ENCODE peak calls at places on chromosome 17, in four cellular contexts. U is stimulated activated CD8-positive, alpha-beta memory T cell treated with anti-CD3 and anti-CD28 coated beads, Interleukin-12 subunit alpha, Interleukin-12 subunit beta, amount 100 ng/mL, for 4 hours; J is amygdala; Y is pancreas. B is an unnamed sample.

GRCh38 chr17:46813920-46814319 is 4.6 kb downstream of the WNT3 start:
- DNase-seq in U (no peak), J (no peak), Y (no peak), B (no peak)

GRCh38 chr17:9566067-9566466 is 9.6 kb downstream of the STX8 start:
- DNase-seq in U (no peak), J (no peak), Y (no peak), B (no peak)

GRCh38 chr17:80599546-80600305 is 55.1 kb downstream of the RPTOR start:
- DNase-seq in U (no peak), J (no peak), Y (no peak), B (peak; percentile 76)

GRCh38 chr17:5706835-5707234 is 122.5 kb upstream of the NLRP1 start:
- DNase-seq in U (peak; percentile 5), J (peak; percentile 51), Y (peak; percentile 25), B (peak; percentile 64)

GRCh38 chr17:31412511-31412910 is 21.0 kb downstream of the RAB11FIP4 start:
- DNase-seq in U (no peak), J (no peak), Y (no peak), B (no peak)

GRCh38 chr17:56596741-56597494 is 3.4 kb downstream of the NOG start:
- DNase-seq in U (no peak), J (no peak), Y (no peak), B (no peak)

GRCh38 chr17:81009124-81009523 is 17.5 kb downstream of the CHMP6 start:
- DNase-seq in U (no peak), J (no peak), Y (no peak), B (no peak)

GRCh38 chr17:80363518-80364090 is 51.4 kb upstream of the ENDOV start:
- DNase-seq in U (no peak), J (no peak), Y (peak; percentile 84), B (no peak)

GRCh38 chr17:78723001-78723796 is 58.9 kb downstream of the CYTH1 start:
- DNase-seq in U (no peak), J (peak; percentile 92), Y (no peak), B (no peak)

GRCh38 chr17:20263595-20263994 is 203.7 kb downstream of the LGALS9B start:
- DNase-seq in U (no peak), J (no peak), Y (no peak), B (no peak)

GRCh38 chr17:31433091-31433790 is 41.8 kb downstream of the RAB11FIP4 start:
- DNase-seq in U (peak; percentile 4), J (no peak), Y (no peak), B (no peak)

GRCh38 chr17:34458266-34458665 is 95.2 kb upstream of the CCL1 start:
- DNase-seq in U (no peak), J (no peak), Y (no peak), B (no peak)

GRCh38 chr17:18226284-18226945 is 980 bp downstream of the LLGL1 start:
- DNase-seq in U (no peak), J (no peak), Y (no peak), B (peak; percentile 23)

GRCh38 chr17:48374650-48375230 is 55.3 kb downstream of the SKAP1 start:
- DNase-seq in U (no peak), J (no peak), Y (peak; percentile 34), B (peak; percentile 49)

GRCh38 chr17:72724375-72724774 is 368.1 kb downstream of the SLC39A11 start:
- DNase-seq in U (no peak), J (no peak), Y (no peak), B (no peak)

GRCh38 chr17:28041844-28042656 is 427 bp upstream of the NLK start:
- DNase-seq in U (no peak), J (no peak), Y (no peak), B (peak; percentile 24)

GRCh38 chr17:12040478-12040877 is 19.8 kb downstream of the MAP2K4 start:
- DNase-seq in U (no peak), J (no peak), Y (no peak), B (no peak)

GRCh38 chr17:18992454-18993130 is 12.0 kb downstream of the FAM83G start:
- DNase-seq in U (peak; percentile 16), J (no peak), Y (no peak), B (no peak)